ENCODE peak calls at places on chromosomes 3 and 15, in five cellular contexts. One of them, this sample, is unnamed.

GRCh38 chr3:115359507-115359906 is 212.4 kb upstream of the ZBTB20 start:
- DNase-seq in choroid plexus epithelial cell: peak; percentile 69
- DNase-seq in C1 segment of cervical spinal cord: no peak
- DNase-seq in IMR-90: peak; percentile 23
- DNase-seq in AG08396: no peak
- DNase-seq in this sample: no peak

GRCh38 chr3:156811092-156811862 is 14.9 kb upstream of the LEKR1 start:
- DNase-seq in AG08396: no peak
- DNase-seq in choroid plexus epithelial cell: peak; percentile 55
- DNase-seq in C1 segment of cervical spinal cord: no peak
- DNase-seq in IMR-90: peak; percentile 80
- DNase-seq in this sample: no peak

GRCh38 chr3:150409527-150410310 is 1.6 kb downstream of the TSC22D2 start:
- DNase-seq in C1 segment of cervical spinal cord: peak; percentile 89
- DNase-seq in AG08396: peak; percentile 45
- DNase-seq in IMR-90: peak; percentile 60
- DNase-seq in choroid plexus epithelial cell: peak; percentile 76
- DNase-seq in this sample: peak; percentile 52

GRCh38 chr3:194046995-194047681 is 88.8 kb upstream of the HES1 start:
- DNase-seq in choroid plexus epithelial cell: peak; percentile 24
- DNase-seq in C1 segment of cervical spinal cord: peak; percentile 60
- DNase-seq in IMR-90: no peak
- DNase-seq in AG08396: no peak
- DNase-seq in this sample: no peak

GRCh38 chr3:124707667-124708066 is 22.6 kb upstream of the UMPS start:
- DNase-seq in IMR-90: peak; percentile 95
- DNase-seq in choroid plexus epithelial cell: peak; percentile 82
- DNase-seq in AG08396: peak; percentile 15
- DNase-seq in C1 segment of cervical spinal cord: no peak
- DNase-seq in this sample: no peak

GRCh38 chr15:40894689-40895308 is 549 bp downstream of the VPS18 start:
- DNase-seq in AG08396: peak; percentile 82
- DNase-seq in IMR-90: peak; percentile 82
- DNase-seq in C1 segment of cervical spinal cord: no peak
- DNase-seq in choroid plexus epithelial cell: peak; percentile 80
- DNase-seq in this sample: peak; percentile 85

GRCh38 chr3:95971573-95971972 is 842.8 kb upstream of the EPHA6 start:
- DNase-seq in AG08396: no peak
- DNase-seq in C1 segment of cervical spinal cord: no peak
- DNase-seq in choroid plexus epithelial cell: no peak
- DNase-seq in IMR-90: no peak
- DNase-seq in this sample: no peak

GRCh38 chr3:122902326-122902725 is 107.5 kb downstream of the SLC49A4 start:
- DNase-seq in AG08396: no peak
- DNase-seq in C1 segment of cervical spinal cord: no peak
- DNase-seq in choroid plexus epithelial cell: peak; percentile 8
- DNase-seq in IMR-90: no peak
- DNase-seq in this sample: peak; percentile 28

GRCh38 chr3:181709537-181710279 is 2.0 kb upstream of the SOX2 start:
- DNase-seq in AG08396: peak; percentile 71
- DNase-seq in C1 segment of cervical spinal cord: peak; percentile 60
- DNase-seq in IMR-90: peak; percentile 44
- DNase-seq in choroid plexus epithelial cell: peak; percentile 71
- DNase-seq in this sample: peak; percentile 57

GRCh38 chr3:197796087-197796486 is 5.0 kb downstream of the LRCH3 start:
- DNase-seq in AG08396: no peak
- DNase-seq in IMR-90: no peak
- DNase-seq in C1 segment of cervical spinal cord: no peak
- DNase-seq in choroid plexus epithelial cell: no peak
- DNase-seq in this sample: no peak

GRCh38 chr3:16373270-16373785 is 108.3 kb downstream of the OXNAD1 start:
- DNase-seq in IMR-90: no peak
- DNase-seq in C1 segment of cervical spinal cord: no peak
- DNase-seq in choroid plexus epithelial cell: no peak
- DNase-seq in AG08396: no peak
- DNase-seq in this sample: no peak

GRCh38 chr15:90219421-90220141 is 14.2 kb downstream of the CIB1 start:
- DNase-seq in IMR-90: no peak
- DNase-seq in choroid plexus epithelial cell: no peak
- DNase-seq in C1 segment of cervical spinal cord: no peak
- DNase-seq in AG08396: peak; percentile 71
- DNase-seq in this sample: peak; percentile 31

GRCh38 chr15:73573572-73573971 is 59.6 kb downstream of the NPTN start:
- DNase-seq in IMR-90: peak; percentile 97
- DNase-seq in choroid plexus epithelial cell: peak; percentile 88
- DNase-seq in AG08396: no peak
- DNase-seq in C1 segment of cervical spinal cord: no peak
- DNase-seq in this sample: no peak

GRCh38 chr3:164451083-164451910 is 627.0 kb downstream of the SI start:
- DNase-seq in C1 segment of cervical spinal cord: no peak
- DNase-seq in choroid plexus epithelial cell: peak; percentile 39
- DNase-seq in AG08396: no peak
- DNase-seq in IMR-90: no peak
- DNase-seq in this sample: no peak

GRCh38 chr15:63022181-63022580 is 20.4 kb upstream of the TPM1 start:
- DNase-seq in choroid plexus epithelial cell: no peak
- DNase-seq in C1 segment of cervical spinal cord: no peak
- DNase-seq in IMR-90: no peak
- DNase-seq in AG08396: no peak
- DNase-seq in this sample: no peak

GRCh38 chr3:53865732-53866499 is 16.0 kb downstream of the ACTR8 start:
- DNase-seq in IMR-90: no peak
- DNase-seq in AG08396: no peak
- DNase-seq in C1 segment of cervical spinal cord: no peak
- DNase-seq in choroid plexus epithelial cell: no peak
- DNase-seq in this sample: no peak

This sample was measured in ACHN.